ENCODE peak calls at places on chromosomes 6 and 20, in ten cellular contexts. One of them, this sample, is unnamed.

GRCh38 chr6:14707971-14708465 is 537.9 kb upstream of the JARID2 start:
- DNase-seq in NCI-H146: no peak
- DNase-seq in NCI-H1105: no peak
- DNase-seq in Daoy: no peak
- DNase-seq in stimulated activated CD4-positive, alpha-beta T cell treated with anti-CD3 and anti-CD28 coated beads, Interleukin-4, amount 100 ng/mL, for 1 hour: no peak
- DNase-seq in NCI-H2029 treated with DMSO at 0.1 percent for 48 hours: no peak
- DNase-seq in brain microvascular endothelial cell: no peak
- DNase-seq in tibial nerve: no peak
- DNase-seq in AG09319: no peak
- DNase-seq in AG09309: no peak
- DNase-seq in this sample: peak; percentile 94

GRCh38 chr6:56851104-56851503 is 103.8 kb upstream of the BEND6 start:
- DNase-seq in NCI-H2029 treated with DMSO at 0.1 percent for 48 hours: no peak
- DNase-seq in NCI-H146: no peak
- DNase-seq in AG09319: no peak
- DNase-seq in brain microvascular endothelial cell: peak; percentile 33
- DNase-seq in AG09309: no peak
- DNase-seq in tibial nerve: no peak
- DNase-seq in Daoy: peak; percentile 66
- DNase-seq in stimulated activated CD4-positive, alpha-beta T cell treated with anti-CD3 and anti-CD28 coated beads, Interleukin-4, amount 100 ng/mL, for 1 hour: no peak
- DNase-seq in NCI-H1105: no peak
- DNase-seq in this sample: peak; percentile 64

GRCh38 chr6:113636357-113636824 is 220.8 kb upstream of the MARCKS start:
- DNase-seq in NCI-H2029 treated with DMSO at 0.1 percent for 48 hours: no peak
- DNase-seq in Daoy: peak; percentile 64
- DNase-seq in tibial nerve: no peak
- DNase-seq in AG09309: no peak
- DNase-seq in NCI-H146: peak; percentile 62
- DNase-seq in NCI-H1105: no peak
- DNase-seq in brain microvascular endothelial cell: peak; percentile 71
- DNase-seq in stimulated activated CD4-positive, alpha-beta T cell treated with anti-CD3 and anti-CD28 coated beads, Interleukin-4, amount 100 ng/mL, for 1 hour: no peak
- DNase-seq in AG09319: no peak
- DNase-seq in this sample: no peak

GRCh38 chr6:33211666-33212422 is 3.5 kb downstream of the RING1 start:
- DNase-seq in NCI-H1105: no peak
- DNase-seq in stimulated activated CD4-positive, alpha-beta T cell treated with anti-CD3 and anti-CD28 coated beads, Interleukin-4, amount 100 ng/mL, for 1 hour: no peak
- DNase-seq in AG09309: no peak
- DNase-seq in brain microvascular endothelial cell: no peak
- DNase-seq in NCI-H146: no peak
- DNase-seq in AG09319: no peak
- DNase-seq in Daoy: no peak
- DNase-seq in tibial nerve: no peak
- DNase-seq in NCI-H2029 treated with DMSO at 0.1 percent for 48 hours: no peak
- DNase-seq in this sample: no peak

GRCh38 chr6:35516712-35517111 is 4.0 kb upstream of the TULP1 start:
- DNase-seq in AG09319: no peak
- DNase-seq in brain microvascular endothelial cell: no peak
- DNase-seq in stimulated activated CD4-positive, alpha-beta T cell treated with anti-CD3 and anti-CD28 coated beads, Interleukin-4, amount 100 ng/mL, for 1 hour: no peak
- DNase-seq in NCI-H2029 treated with DMSO at 0.1 percent for 48 hours: no peak
- DNase-seq in AG09309: no peak
- DNase-seq in tibial nerve: no peak
- DNase-seq in Daoy: no peak
- DNase-seq in NCI-H146: no peak
- DNase-seq in NCI-H1105: no peak
- DNase-seq in this sample: no peak

GRCh38 chr6:159053781-159054398 is 9.1 kb upstream of the TAGAP start:
- DNase-seq in NCI-H2029 treated with DMSO at 0.1 percent for 48 hours: no peak
- DNase-seq in AG09319: no peak
- DNase-seq in AG09309: no peak
- DNase-seq in stimulated activated CD4-positive, alpha-beta T cell treated with anti-CD3 and anti-CD28 coated beads, Interleukin-4, amount 100 ng/mL, for 1 hour: no peak
- DNase-seq in tibial nerve: no peak
- DNase-seq in brain microvascular endothelial cell: no peak
- DNase-seq in NCI-H146: no peak
- DNase-seq in NCI-H1105: no peak
- DNase-seq in Daoy: no peak
- DNase-seq in this sample: no peak

GRCh38 chr6:111862727-111863126 is 10.5 kb downstream of the FYN start:
- DNase-seq in brain microvascular endothelial cell: no peak
- DNase-seq in tibial nerve: no peak
- DNase-seq in AG09319: no peak
- DNase-seq in NCI-H2029 treated with DMSO at 0.1 percent for 48 hours: no peak
- DNase-seq in NCI-H1105: no peak
- DNase-seq in AG09309: no peak
- DNase-seq in stimulated activated CD4-positive, alpha-beta T cell treated with anti-CD3 and anti-CD28 coated beads, Interleukin-4, amount 100 ng/mL, for 1 hour: no peak
- DNase-seq in Daoy: no peak
- DNase-seq in NCI-H146: no peak
- DNase-seq in this sample: no peak

GRCh38 chr20:16314722-16315121 is 258.5 kb downstream of the KIF16B start:
- DNase-seq in NCI-H2029 treated with DMSO at 0.1 percent for 48 hours: no peak
- DNase-seq in brain microvascular endothelial cell: no peak
- DNase-seq in NCI-H1105: no peak
- DNase-seq in AG09309: no peak
- DNase-seq in Daoy: no peak
- DNase-seq in tibial nerve: no peak
- DNase-seq in NCI-H146: no peak
- DNase-seq in AG09319: no peak
- DNase-seq in stimulated activated CD4-positive, alpha-beta T cell treated with anti-CD3 and anti-CD28 coated beads, Interleukin-4, amount 100 ng/mL, for 1 hour: no peak
- DNase-seq in this sample: no peak

GRCh38 chr6:102749210-102749971 is 1355.9 kb downstream of the GRIK2 start:
- DNase-seq in brain microvascular endothelial cell: no peak
- DNase-seq in NCI-H1105: no peak
- DNase-seq in Daoy: no peak
- DNase-seq in tibial nerve: no peak
- DNase-seq in stimulated activated CD4-positive, alpha-beta T cell treated with anti-CD3 and anti-CD28 coated beads, Interleukin-4, amount 100 ng/mL, for 1 hour: no peak
- DNase-seq in NCI-H2029 treated with DMSO at 0.1 percent for 48 hours: no peak
- DNase-seq in AG09319: no peak
- DNase-seq in NCI-H146: no peak
- DNase-seq in AG09309: no peak
- DNase-seq in this sample: no peak

This sample was measured in cerebellar cortex.